ENCODE peak calls at places on chromosomes 3 and 15, in seven cellular contexts. S is GM23338; I is effector memory CD4-positive, alpha-beta T cell; H is CD4-positive, alpha-beta T cell; Q is adrenal gland; F is MG63; G is brain microvascular endothelial cell. Z is an unnamed sample.

GRCh38 chr3:43884581-43884980 is 193.8 kb downstream of the ABHD5 start:
- DNase-seq in H (no peak), I (no peak), S (no peak), G (no peak), Q (no peak), F (no peak), Z (no peak)

GRCh38 chr3:188929138-188929537 is 242.6 kb upstream of the TPRG1 start:
- DNase-seq in S (peak; percentile 44), H (no peak), I (no peak), Q (no peak), G (no peak), F (no peak), Z (no peak)

GRCh38 chr3:186383026-186383993 is 21.3 kb upstream of the DGKG start:
- DNase-seq in I (no peak), S (no peak), Q (no peak), F (no peak), G (no peak), H (no peak), Z (no peak)

GRCh38 chr3:151751161-151751560 is 17.4 kb downstream of the AADACL2 start:
- DNase-seq in I (no peak), G (no peak), S (no peak), Q (no peak), H (no peak), F (no peak), Z (no peak)

GRCh38 chr15:98657721-98658120 is 9.4 kb downstream of the IGF1R start:
- DNase-seq in S (no peak), I (no peak), H (no peak), F (peak; percentile 66), Q (no peak), G (no peak), Z (no peak)

GRCh38 chr3:39812537-39812936 is 3.1 kb downstream of the MYRIP start:
- DNase-seq in F (no peak), Q (no peak), G (no peak), S (peak; percentile 60), H (no peak), I (no peak), Z (peak; percentile 4)

GRCh38 chr3:12737853-12738252 is 21.2 kb downstream of the TMEM40 start:
- DNase-seq in Q (no peak), G (no peak), S (no peak), H (no peak), I (no peak), F (no peak), Z (no peak)

GRCh38 chr3:187520027-187520945 is 149.9 kb downstream of the SST start:
- DNase-seq in S (no peak), Q (peak; percentile 15), F (peak; percentile 95), I (no peak), H (no peak), G (no peak), Z (no peak)

GRCh38 chr3:19711160-19711782 is 222.7 kb downstream of the EFHB start:
- DNase-seq in S (no peak), I (no peak), H (no peak), Q (no peak), G (no peak), F (no peak), Z (no peak)

GRCh38 chr3:191301982-191302381 is 27.2 kb upstream of the CCDC50 start:
- DNase-seq in H (no peak), S (peak; percentile 73), G (no peak), Q (no peak), F (no peak), I (no peak), Z (no peak)

GRCh38 chr3:5390221-5390620 is 202.7 kb downstream of the EDEM1 start:
- DNase-seq in I (no peak), H (no peak), G (no peak), Q (no peak), S (no peak), F (no peak), Z (no peak)

GRCh38 chr3:149020839-149021252 is 29.5 kb downstream of the GYG1 start:
- DNase-seq in S (peak; percentile 65), H (no peak), Q (no peak), F (no peak), G (no peak), I (no peak), Z (no peak)

GRCh38 chr15:28881170-28881569 is 4.6 kb upstream of the APBA2 start:
- DNase-seq in G (no peak), H (no peak), Q (no peak), I (no peak), S (no peak), F (no peak), Z (no peak)

GRCh38 chr3:16427309-16427965 is 86.1 kb downstream of the RFTN1 start:
- DNase-seq in I (no peak), F (peak; percentile 48), H (no peak), G (peak; percentile 86), Q (peak; percentile 57), S (no peak), Z (no peak)

GRCh38 chr15:60708684-60709083 is 229.7 kb upstream of the ICE2 start:
- DNase-seq in S (no peak), I (no peak), F (no peak), Q (peak; percentile 36), H (no peak), G (peak; percentile 97), Z (no peak)

GRCh38 chr3:177251756-177252155 is 54.5 kb upstream of the TBL1XR1 start:
- DNase-seq in Q (no peak), F (no peak), S (no peak), I (no peak), H (no peak), G (no peak), Z (no peak)

DNA sequence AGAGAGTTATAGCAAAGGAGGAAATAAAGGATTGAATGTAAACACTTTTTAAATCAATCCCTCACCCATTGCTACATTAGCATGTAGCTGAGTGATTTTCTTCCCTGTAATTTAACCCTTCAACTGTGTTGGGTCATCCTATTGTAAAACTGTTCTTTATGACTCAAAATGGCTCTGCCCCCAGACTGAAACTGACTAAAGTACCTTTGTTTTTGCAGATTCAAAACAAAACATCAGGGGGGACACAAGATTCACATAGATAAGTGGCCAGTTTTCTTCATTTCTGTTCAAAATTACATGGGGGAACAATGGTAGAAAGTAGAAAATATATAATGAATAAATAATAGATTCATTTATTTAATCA is 268.4 kb downstream of the IGSF11 start:
- DNase-seq in F (no peak), Q (no peak), S (no peak), G (no peak), H (no peak), I (no peak), Z (no peak)
- H3K27me3 ChIP-seq in F (no peaks in the 10 kb centered on the region), Q (no peaks in the 10 kb centered on the region), S (no peaks in the 10 kb centered on the region), G (no peaks in the 10 kb centered on the region), H (no peaks in the 10 kb centered on the region), I (no peaks in the 10 kb centered on the region), Z (no peaks in the 10 kb centered on the region)

DNA sequence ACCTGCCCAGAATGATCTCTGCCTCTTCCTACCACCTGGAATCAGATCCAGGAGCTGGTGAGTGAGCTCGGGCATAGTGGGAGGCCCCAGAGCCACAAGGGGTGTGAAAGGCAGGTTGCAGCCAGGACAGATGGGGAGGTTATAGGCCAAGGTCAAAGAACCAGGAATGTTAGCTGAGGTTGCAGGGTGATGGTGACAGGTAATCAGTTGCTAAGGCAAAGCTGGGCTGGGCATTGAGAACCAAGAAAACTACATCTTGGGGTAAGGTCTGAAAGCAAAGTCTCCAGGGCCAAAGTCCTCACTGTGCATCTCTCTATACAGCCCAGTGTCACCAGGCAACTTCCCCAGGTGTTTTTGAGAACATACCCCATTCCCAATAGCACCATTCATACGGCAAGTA is 38.4 kb upstream of the SLC6A11 start:
- DNase-seq in G (no peak), Q (no peak), I (no peak), H (no peak), F (no peak), S (no peak), Z (no peak)
- H3K27me3 ChIP-seq in G (no peaks in the 10 kb centered on the region), Q (peaks cover 14% of the 10 kb centered on the region), I (no peaks in the 10 kb centered on the region), H (no peaks in the 10 kb centered on the region), F (no peaks in the 10 kb centered on the region), S (no peaks in the 10 kb centered on the region), Z (no peaks in the 10 kb centered on the region)

GRCh38 chr3:10329495-10330015 is 8.6 kb upstream of the SEC13 start:
- DNase-seq in I (no peak), G (no peak), H (no peak), F (no peak), Q (no peak), S (no peak), Z (no peak)
- H3K27me3 ChIP-seq in I (no peaks in the 10 kb centered on the region), G (peaks cover 40% of the 10 kb centered on the region), H (peaks cover 11% of the 10 kb centered on the region), F (no peaks in the 10 kb centered on the region), Q (no peaks in the 10 kb centered on the region), S (no peaks in the 10 kb centered on the region), Z (peaks cover 28% of the 10 kb centered on the region)

GRCh38 chr15:69820819-69821218 is 276.9 kb downstream of the TLE3 start:
- DNase-seq in Q (no peak), I (no peak), H (no peak), S (peak; percentile 77), G (peak; percentile 70), F (no peak), Z (peak; percentile 28)

GRCh38 chr15:69815793-69816192 is 281.9 kb downstream of the TLE3 start:
- DNase-seq in S (no peak), G (no peak), Q (no peak), H (no peak), F (no peak), I (no peak), Z (no peak)

GRCh38 chr15:69816522-69816921 is 281.2 kb downstream of the TLE3 start:
- DNase-seq in Q (no peak), G (no peak), F (no peak), H (no peak), I (no peak), S (no peak), Z (no peak)

GRCh38 chr15:69819371-69819770 is 278.3 kb downstream of the TLE3 start:
- DNase-seq in G (no peak), Q (no peak), F (no peak), H (no peak), I (no peak), S (no peak), Z (no peak)

GRCh38 chr15:69818529-69818928 is 279.2 kb downstream of the TLE3 start:
- DNase-seq in Q (no peak), I (no peak), F (no peak), H (no peak), S (no peak), G (no peak), Z (no peak)
- H3K27me3 ChIP-seq in Q (peaks cover 9% of the 10 kb centered on the region), I (no peaks in the 10 kb centered on the region), F (peaks cover 12% of the 10 kb centered on the region), H (no peaks in the 10 kb centered on the region), S (no peaks in the 10 kb centered on the region), G (no peaks in the 10 kb centered on the region), Z (no peaks in the 10 kb centered on the region)

GRCh38 chr15:70182858-70183695 is 85.4 kb upstream of the TLE3 start:
- DNase-seq in F (no peak), H (no peak), Q (no peak), S (peak; percentile 57), I (no peak), G (no peak), Z (no peak)
- H3K27me3 ChIP-seq in F (no peaks in the 10 kb centered on the region), H (no peaks in the 10 kb centered on the region), Q (no peaks in the 10 kb centered on the region), S (no peaks in the 10 kb centered on the region), I (no peaks in the 10 kb centered on the region), G (no peaks in the 10 kb centered on the region), Z (peaks cover 4% of the 10 kb centered on the region)

GRCh38 chr15:92670625-92671024 is 15.1 kb upstream of the FAM174B start:
- DNase-seq in H (no peak), G (no peak), F (no peak), Q (no peak), I (no peak), S (no peak), Z (no peak)
- H3K27me3 ChIP-seq in H (peaks cover 4% of the 10 kb centered on the region), G (peaks cover 2% of the 10 kb centered on the region), F (no peaks in the 10 kb centered on the region), Q (no peaks in the 10 kb centered on the region), I (no peaks in the 10 kb centered on the region), S (no peaks in the 10 kb centered on the region), Z (no peaks in the 10 kb centered on the region)